ENCODE peak calls at places on chromosomes 16 and 17, in seven cellular contexts. R, K, T, P, Z, S and C are unnamed samples.

GRCh38 chr17:7179317-7180254 is at the start of gene ASGR1:
- DNase-seq in R (no peak), K (no peak), T (no peak), P (no peak), Z (no peak), S (no peak), C (no peak)

GRCh38 chr16:86798247-86799041 is 220.1 kb downstream of the FOXL1 start:
- DNase-seq in R (no peak), K (no peak), T (no peak), P (no peak), Z (no peak), S (no peak), C (no peak)

GRCh38 chr17:49843774-49844350 is 4.0 kb downstream of the TAC4 start:
- DNase-seq in R (peak), K (no peak), T (no peak), P (peak), Z (no peak), S (no peak), C (no peak)

GRCh38 chr16:1772362-1772907 is at the start of gene EME2:
- DNase-seq in R (no peak), K (peak), T (peak), P (no peak), Z (peak), S (no peak), C (no peak)

GRCh38 chr17:64448665-64449512 is at the start of gene MILR1:
- DNase-seq in R (no peak), K (no peak), T (peak), P (no peak), Z (peak), S (no peak), C (peak)

GRCh38 chr17:74860999-74861553 is 1.4 kb upstream of the GRIN2C start:
- DNase-seq in R (no peak), K (no peak), T (no peak), P (no peak), Z (no peak), S (no peak), C (no peak)

GRCh38 chr17:45867171-45867570 is 22.5 kb downstream of the SPPL2C start:
- DNase-seq in R (no peak), K (no peak), T (no peak), P (no peak), Z (no peak), S (no peak), C (no peak)

GRCh38 chr17:74031314-74032080 is 172.0 kb upstream of the RPL38 start:
- DNase-seq in R (no peak), K (no peak), T (no peak), P (no peak), Z (no peak), S (no peak), C (no peak)

GRCh38 chr16:81500833-81501521 is 56.4 kb downstream of the CMIP start:
- DNase-seq in R (no peak), K (no peak), T (peak), P (no peak), Z (peak), S (no peak), C (peak)

GRCh38 chr17:5468075-5468473 is 708 bp downstream of the DHX33 start:
- DNase-seq in R (no peak), K (no peak), T (no peak), P (no peak), Z (no peak), S (no peak), C (no peak)

GRCh38 chr16:35572186-35572585 is 2112.8 kb downstream of the TP53TG3F start:
- DNase-seq in R (no peak), K (no peak), T (no peak), P (no peak), Z (no peak), S (no peak), C (no peak)

GRCh38 chr17:81576621-81577277 is 24.6 kb upstream of the FAAP100 start:
- DNase-seq in R (peak), K (no peak), T (peak), P (no peak), Z (peak), S (no peak), C (peak)

GRCh38 chr17:50150354-50151040 is at the start of gene PPP1R9B:
- DNase-seq in R (no peak), K (no peak), T (no peak), P (no peak), Z (no peak), S (no peak), C (no peak)

GRCh38 chr16:19432429-19432828 is 14.7 kb downstream of the TMC5 start:
- DNase-seq in R (no peak), K (no peak), T (no peak), P (peak), Z (no peak), S (no peak), C (peak)

GRCh38 chr16:17287401-17287800 is 183.4 kb downstream of the XYLT1 start:
- DNase-seq in R (no peak), K (peak), T (no peak), P (no peak), Z (no peak), S (no peak), C (no peak)

GRCh38 chr16:49754495-49755290 is 101.2 kb downstream of the ZNF423 start:
- DNase-seq in R (peak), K (peak), T (no peak), P (peak), Z (peak), S (peak), C (no peak)

GRCh38 chr17:44536090-44536960 is 21.0 kb upstream of the FZD2 start:
- DNase-seq in R (peak), K (no peak), T (no peak), P (peak), Z (peak), S (no peak), C (no peak)

GRCh38 chr16:25691519-25692091 is at the start of gene HS3ST4:
- DNase-seq in R (peak), K (peak), T (no peak), P (peak), Z (no peak), S (no peak), C (no peak)

GRCh38 chr16:78428193-78428592 is 328.7 kb downstream of the WWOX start:
- DNase-seq in R (no peak), K (no peak), T (no peak), P (no peak), Z (no peak), S (no peak), C (no peak)

GRCh38 chr16:68281368-68282063 is 17.2 kb downstream of the SLC7A6 start:
- DNase-seq in R (no peak), K (no peak), T (no peak), P (no peak), Z (no peak), S (no peak), C (no peak)

GRCh38 chr17:73268582-73269328 is 7.1 kb upstream of the CPSF4L start:
- DNase-seq in R (no peak), K (no peak), T (no peak), P (no peak), Z (no peak), S (no peak), C (no peak)

GRCh38 chr17:31067699-31068184 is 27.0 kb upstream of the NF1 start:
- DNase-seq in R (no peak), K (no peak), T (peak), P (no peak), Z (peak), S (no peak), C (no peak)

GRCh38 chr17:63497708-63498483 is 21.0 kb downstream of the ACE start:
- DNase-seq in R (peak), K (no peak), T (peak), P (peak), Z (peak), S (no peak), C (no peak)

GRCh38 chr17:29241015-29241963 is 5.4 kb upstream of the CRYBA1 start:
- DNase-seq in R (peak), K (peak), T (peak), P (peak), Z (peak), S (peak), C (peak)

GRCh38 chr16:68564367-68564985 is 25.4 kb downstream of the ZFP90 start:
- DNase-seq in R (no peak), K (no peak), T (peak), P (peak), Z (peak), S (no peak), C (no peak)

GRCh38 chr16:87337247-87337646 is 20.1 kb upstream of the C16orf95 start:
- DNase-seq in R (no peak), K (no peak), T (no peak), P (no peak), Z (no peak), S (no peak), C (no peak)

GRCh38 chr16:981695-982151 is at the start of gene SOX8:
- DNase-seq in R (no peak), K (no peak), T (no peak), P (no peak), Z (no peak), S (no peak), C (no peak)

GRCh38 chr17:39738568-39738901 is 797 bp downstream of the GRB7 start:
- DNase-seq in R (peak), K (no peak), T (no peak), P (peak), Z (no peak), S (no peak), C (peak)

GRCh38 chr16:49858200-49859129 is 2.6 kb upstream of the ZNF423 start:
- DNase-seq in R (peak), K (peak), T (no peak), P (peak), Z (peak), S (no peak), C (no peak)

GRCh38 chr16:10828851-10829331 is 10.3 kb upstream of the TVP23A start:
- DNase-seq in R (no peak), K (no peak), T (peak), P (no peak), Z (no peak), S (no peak), C (peak)

GRCh38 chr16:70151941-70152509 is 21.6 kb upstream of the CLEC18C start:
- DNase-seq in R (no peak), K (no peak), T (no peak), P (no peak), Z (no peak), S (no peak), C (no peak)

GRCh38 chr17:2805961-2806360 is 9.7 kb downstream of the RAP1GAP2 start:
- DNase-seq in R (no peak), K (no peak), T (no peak), P (no peak), Z (no peak), S (no peak), C (no peak)

GRCh38 chr17:48254896-48255295 is 147.3 kb downstream of the SNX11 start:
- DNase-seq in R (no peak), K (no peak), T (no peak), P (peak), Z (peak), S (no peak), C (no peak)

GRCh38 chr16:57700801-57701551 is 6.4 kb downstream of the DRC7 start:
- DNase-seq in R (no peak), K (no peak), T (no peak), P (no peak), Z (no peak), S (no peak), C (peak)

GRCh38 chr16:84524346-84524920 is 20.0 kb upstream of the MEAK7 start:
- DNase-seq in R (no peak), K (no peak), T (no peak), P (no peak), Z (no peak), S (no peak), C (no peak)

GRCh38 chr16:85919271-85920267 is 20.6 kb downstream of the IRF8 start:
- DNase-seq in R (no peak), K (no peak), T (no peak), P (no peak), Z (no peak), S (no peak), C (peak)

GRCh38 chr17:56694825-56695224 is 101.3 kb downstream of the NOG start:
- DNase-seq in R (no peak), K (no peak), T (peak), P (no peak), Z (no peak), S (no peak), C (no peak)

GRCh38 chr16:1305823-1306222 is 3.6 kb upstream of the UBE2I start:
- DNase-seq in R (no peak), K (no peak), T (no peak), P (no peak), Z (no peak), S (no peak), C (no peak)

GRCh38 chr17:1154704-1155103 is 25.1 kb downstream of the ABR start:
- DNase-seq in R (no peak), K (no peak), T (no peak), P (no peak), Z (no peak), S (no peak), C (no peak)

GRCh38 chr16:73771676-73772075 is 524.9 kb upstream of the PSMD7 start:
- DNase-seq in R (no peak), K (no peak), T (no peak), P (no peak), Z (no peak), S (no peak), C (no peak)

GRCh38 chr16:73771196-73771595 is 525.4 kb upstream of the PSMD7 start:
- DNase-seq in R (no peak), K (no peak), T (no peak), P (no peak), Z (no peak), S (no peak), C (no peak)

DNA sequence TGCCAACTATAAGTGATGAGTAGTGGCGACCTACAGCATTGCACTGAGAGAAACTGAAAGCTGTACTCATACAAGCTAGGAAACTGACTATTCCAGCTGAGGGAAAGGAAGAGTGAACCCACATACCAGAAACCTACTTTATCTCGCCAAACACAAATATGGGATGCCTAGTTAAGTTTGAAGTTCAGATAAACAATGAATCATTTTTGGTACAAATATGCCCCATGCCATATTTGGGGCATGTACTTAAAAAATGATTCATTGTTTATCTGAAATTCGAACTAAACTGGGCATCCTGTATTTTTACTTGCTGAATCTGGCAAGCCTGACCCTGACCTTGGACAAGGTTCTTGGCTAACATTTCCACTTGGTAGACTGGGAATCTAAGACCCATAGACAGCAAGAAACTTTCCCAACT is 527.8 kb upstream of the PSMD7 start:
- DNase-seq in R (no peak), K (no peak), T (no peak), P (no peak), Z (no peak), S (no peak), C (no peak)
- H3K18ac ChIP-seq in R (no peak), K (no peak), T (no peak), P (no peak), Z (no peak), S (no peak), C (no peak)

DNA sequence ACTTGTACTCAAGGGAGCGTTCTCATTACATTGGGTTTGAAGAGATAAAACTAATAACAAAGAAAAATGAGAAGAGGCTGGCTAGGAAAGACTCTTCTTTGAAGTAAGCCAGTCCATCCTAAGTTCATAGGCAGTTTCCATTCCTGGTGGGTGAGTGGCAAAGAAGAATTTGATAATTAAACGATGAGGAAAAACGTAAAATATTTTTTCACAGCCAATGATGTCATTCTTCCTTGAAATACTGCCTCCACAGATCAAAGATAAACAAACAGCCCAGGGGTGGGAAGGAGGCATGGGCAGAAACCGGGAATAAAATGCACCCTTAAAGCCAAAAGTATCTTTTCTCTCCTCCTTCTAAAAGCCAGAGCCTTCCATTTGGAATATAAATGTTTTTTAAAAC is 346.6 kb downstream of the PMP22 start:
- DNase-seq in R (no peak), K (no peak), T (peak), P (peak), Z (peak), S (no peak), C (no peak)
- H4K8ac ChIP-seq in R (no peak), K (no peak), T (peak), P (no peak), Z (no peak), S (no peak), C (no peak)

DNA sequence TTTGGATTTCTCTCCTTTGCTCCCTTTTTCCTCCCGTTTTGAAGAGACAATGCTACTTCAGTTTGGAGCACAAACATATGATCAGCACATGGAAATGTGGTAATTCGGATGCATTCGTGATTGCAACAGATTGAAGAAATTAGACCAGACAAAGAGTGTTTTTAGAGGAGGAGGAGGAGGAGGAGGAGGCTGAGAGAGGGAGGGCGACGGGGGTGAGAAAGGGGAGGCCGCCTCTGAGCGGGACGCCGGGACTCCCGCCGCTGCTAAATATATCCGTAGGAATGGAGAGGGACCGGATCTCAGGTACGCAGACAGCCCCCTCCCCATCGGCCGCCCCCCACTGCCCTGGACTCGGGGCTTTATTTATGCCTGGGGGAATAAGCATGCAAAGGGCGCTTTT is 179.3 kb downstream of the SEC14L1 start:
- DNase-seq in R (peak), K (no peak), T (peak), P (no peak), Z (peak), S (no peak), C (no peak)
- H3K9ac ChIP-seq in R (no peak), K (no peak), T (peak), P (no peak), Z (peak), S (no peak), C (no peak)

DNA sequence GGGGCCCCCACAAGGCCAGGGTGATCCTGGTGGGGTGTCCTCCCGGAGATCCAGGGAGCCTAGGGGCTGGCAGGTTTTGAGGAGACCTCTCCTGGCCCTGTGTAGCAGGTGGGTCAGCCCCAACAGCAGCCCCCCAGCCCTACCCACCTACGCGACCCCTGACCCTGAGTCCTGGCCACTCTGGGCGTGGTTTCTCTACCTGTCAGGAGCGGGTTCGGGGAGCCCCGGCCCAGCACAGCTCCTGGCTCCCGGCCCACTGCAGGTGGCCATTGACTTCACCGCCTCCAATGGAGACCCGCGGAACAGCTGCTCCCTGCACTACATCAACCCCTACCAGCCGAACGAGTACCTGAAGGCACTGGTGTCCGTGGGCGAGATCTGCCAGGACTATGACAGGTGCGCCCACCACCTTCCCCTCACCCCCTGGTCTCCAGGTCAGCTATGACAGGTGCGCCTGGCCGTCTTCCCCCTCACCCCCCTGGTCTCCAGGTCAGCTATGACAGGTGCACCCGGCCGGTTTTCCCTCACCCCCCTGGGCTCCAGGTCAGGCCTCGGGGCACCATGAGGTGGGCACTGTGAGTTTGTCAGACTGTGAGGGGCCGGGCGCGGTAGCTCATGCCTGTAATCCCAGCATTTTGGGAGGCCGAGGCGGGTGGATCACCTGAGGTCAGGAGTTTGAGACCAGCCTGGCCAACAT is 13.0 kb downstream of the CPNE7 start:
- DNase-seq in R (no peak), K (no peak), T (no peak), P (no peak), Z (no peak), S (no peak), C (no peak)
- H3K18ac ChIP-seq in R (no peak), K (no peak), T (no peak), P (no peak), Z (no peak), S (no peak), C (no peak)

GRCh38 chr17:77207689-77208216 is 67.0 kb downstream of the SEC14L1 start:
- DNase-seq in R (no peak), K (no peak), T (no peak), P (no peak), Z (no peak), S (no peak), C (no peak)
- H4K8ac ChIP-seq in R (no peak), K (no peak), T (no peak), P (no peak), Z (peak), S (no peak), C (no peak)

DNA sequence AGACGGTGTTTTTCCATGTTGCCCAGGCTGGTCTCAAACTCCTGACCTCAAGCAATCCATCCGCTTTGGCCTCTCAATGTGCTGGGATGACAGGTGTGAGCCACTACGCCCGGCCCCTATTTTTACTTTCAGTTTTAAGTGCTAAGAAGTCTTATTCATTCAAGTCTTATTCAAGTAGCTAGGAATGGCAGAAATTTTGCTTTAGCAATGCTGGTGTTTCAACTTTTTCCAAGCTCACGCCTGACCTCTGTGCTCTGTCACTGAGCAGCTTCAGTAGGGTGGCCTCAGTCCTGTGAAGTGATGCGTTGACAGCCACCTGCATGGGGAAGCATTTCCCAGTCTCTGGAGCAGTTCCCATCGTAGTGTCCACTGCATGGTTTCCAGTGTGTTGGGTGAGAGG is 12.9 kb downstream of the ZNF750 start:
- DNase-seq in R (no peak), K (no peak), T (no peak), P (no peak), Z (no peak), S (no peak), C (peak)
- H3K9ac ChIP-seq in R (no peak), K (no peak), T (no peak), P (no peak), Z (no peak), S (no peak), C (no peak)